ENCODE peak calls at places on chromosomes 4 and X, in four cellular contexts. One of them, this sample, is unnamed.

GRCh38 chrX:152821145-152821765 is 9.3 kb downstream of the CETN2 start:
- DNase-seq in iris pigment epithelial cell: peak
- DNase-seq in CD8-positive, alpha-beta T cell: no peak
- DNase-seq in lung: no peak
- DNase-seq in this sample: peak

GRCh38 chrX:9855536-9856320 is 69.5 kb downstream of the SHROOM2 start:
- DNase-seq in iris pigment epithelial cell: no peak
- DNase-seq in CD8-positive, alpha-beta T cell: no peak
- DNase-seq in lung: no peak
- DNase-seq in this sample: no peak

GRCh38 chr4:105191621-105192210 is 45.0 kb downstream of the TET2 start:
- DNase-seq in iris pigment epithelial cell: peak
- DNase-seq in CD8-positive, alpha-beta T cell: no peak
- DNase-seq in lung: no peak
- DNase-seq in this sample: no peak

GRCh38 chr4:107655289-107655688 is 64.7 kb downstream of the PAPSS1 start:
- DNase-seq in iris pigment epithelial cell: no peak
- DNase-seq in CD8-positive, alpha-beta T cell: no peak
- DNase-seq in lung: no peak
- DNase-seq in this sample: no peak

GRCh38 chr4:186643501-186644315 is 79.9 kb downstream of the FAT1 start:
- DNase-seq in iris pigment epithelial cell: peak
- DNase-seq in CD8-positive, alpha-beta T cell: no peak
- DNase-seq in lung: no peak
- DNase-seq in this sample: no peak

GRCh38 chrX:127011629-127012028 is 192.1 kb downstream of the PRR32 start:
- DNase-seq in iris pigment epithelial cell: no peak
- DNase-seq in CD8-positive, alpha-beta T cell: no peak
- DNase-seq in lung: no peak
- DNase-seq in this sample: no peak

GRCh38 chr4:56286763-56287162 is 100.5 kb downstream of the AASDH start:
- DNase-seq in iris pigment epithelial cell: peak
- DNase-seq in CD8-positive, alpha-beta T cell: no peak
- DNase-seq in lung: no peak
- DNase-seq in this sample: no peak

GRCh38 chrX:77003956-77004355 is 443.2 kb upstream of the FGF16 start:
- DNase-seq in iris pigment epithelial cell: no peak
- DNase-seq in CD8-positive, alpha-beta T cell: no peak
- DNase-seq in lung: no peak
- DNase-seq in this sample: no peak

GRCh38 chr4:116020141-116020722 is 906.8 kb upstream of the NDST4 start:
- DNase-seq in iris pigment epithelial cell: no peak
- DNase-seq in CD8-positive, alpha-beta T cell: no peak
- DNase-seq in lung: no peak
- DNase-seq in this sample: no peak

GRCh38 chr4:123588631-123589223 is 192.1 kb downstream of the SPRY1 start:
- DNase-seq in iris pigment epithelial cell: no peak
- DNase-seq in CD8-positive, alpha-beta T cell: no peak
- DNase-seq in lung: no peak
- DNase-seq in this sample: no peak

GRCh38 chr4:45280121-45280520 is 553.8 kb upstream of the GNPDA2 start:
- DNase-seq in iris pigment epithelial cell: no peak
- DNase-seq in CD8-positive, alpha-beta T cell: no peak
- DNase-seq in lung: no peak
- DNase-seq in this sample: no peak

GRCh38 chr4:111546881-111547280 is 598.4 kb upstream of the FAM241A start:
- DNase-seq in iris pigment epithelial cell: no peak
- DNase-seq in CD8-positive, alpha-beta T cell: no peak
- DNase-seq in lung: no peak
- DNase-seq in this sample: no peak

GRCh38 chrX:131617182-131617581 is 73.3 kb downstream of the OR13H1 start:
- DNase-seq in iris pigment epithelial cell: peak
- DNase-seq in CD8-positive, alpha-beta T cell: no peak
- DNase-seq in lung: no peak
- DNase-seq in this sample: no peak

GRCh38 chr4:62814510-62815047 is 1594.7 kb downstream of the TECRL start:
- DNase-seq in iris pigment epithelial cell: no peak
- DNase-seq in CD8-positive, alpha-beta T cell: no peak
- DNase-seq in lung: no peak
- DNase-seq in this sample: no peak

GRCh38 chrX:140500427-140500826 is 4.4 kb downstream of the SOX3 start:
- DNase-seq in iris pigment epithelial cell: no peak
- DNase-seq in CD8-positive, alpha-beta T cell: no peak
- DNase-seq in lung: no peak
- DNase-seq in this sample: no peak

GRCh38 chr4:139655116-139655515 is 10.5 kb upstream of the MGST2 start:
- DNase-seq in iris pigment epithelial cell: peak
- DNase-seq in CD8-positive, alpha-beta T cell: no peak
- DNase-seq in lung: no peak
- DNase-seq in this sample: no peak

GRCh38 chr4:898869-899555 is 33.1 kb downstream of the GAK start:
- DNase-seq in iris pigment epithelial cell: no peak
- DNase-seq in CD8-positive, alpha-beta T cell: no peak
- DNase-seq in lung: no peak
- DNase-seq in this sample: no peak

This sample was measured in vagina.